ENCODE peak calls at places on chromosomes 16 and 17, in five cellular contexts. A is Peyer's patch; Q is stimulated activated CD4-positive, alpha-beta T cell treated with anti-CD3 and anti-CD28 coated beads, TNF-alpha, amount 100 ng/mL, for 48 hours; M is CD14-positive monocyte; N is effector CD4-positive, alpha-beta T cell. L is an unnamed sample.

GRCh38 chr16:89689142-89689541 is 2.7 kb downstream of the CDK10 start:
- DNase-seq in M (no peak), N (no peak), Q (no peak), A (no peak), L (no peak)

GRCh38 chr16:68190099-68190498 is 45.8 kb downstream of the ESRP2 start:
- DNase-seq in Q (no peak), M (no peak), N (no peak), A (no peak), L (no peak)

GRCh38 chr16:29310852-29311314 is 95.6 kb downstream of the NPIPB11 start:
- DNase-seq in M (no peak), N (no peak), Q (no peak), A (no peak), L (no peak)

GRCh38 chr17:15651583-15652110 is 32.1 kb upstream of the FBXW10B start:
- DNase-seq in A (peak), N (no peak), Q (no peak), M (peak), L (peak)

GRCh38 chr16:4032768-4033167 is 83.5 kb downstream of the ADCY9 start:
- DNase-seq in M (peak), N (no peak), A (peak), Q (no peak), L (no peak)

GRCh38 chr17:67750067-67750466 is 32.3 kb downstream of the NOL11 start:
- DNase-seq in N (no peak), M (no peak), Q (no peak), A (no peak), L (no peak)

GRCh38 chr16:13343981-13344380 is 442.6 kb downstream of the SHISA9 start:
- DNase-seq in Q (no peak), N (no peak), A (no peak), M (no peak), L (no peak)

GRCh38 chr17:38897176-38897575 is 27.3 kb downstream of the LASP1 start:
- DNase-seq in M (no peak), Q (no peak), N (no peak), A (peak), L (no peak)

GRCh38 chr17:62179525-62180161 is 114.6 kb upstream of the MED13 start:
- DNase-seq in A (no peak), M (no peak), N (no peak), Q (no peak), L (no peak)

GRCh38 chr16:24336491-24336890 is 80.4 kb downstream of the CACNG3 start:
- DNase-seq in Q (no peak), N (no peak), M (no peak), A (no peak), L (no peak)